ENCODE peak calls at places on chromosomes 1 and 21, in four cellular contexts. L, Y, V and J are unnamed samples. For H3K4me1 and H3K36me3, the result is how much of the 10 kb centered on the place peaks cover.

GRCh38 chr1:111238056-111238795 is 10.7 kb downstream of the CHI3L2 start:
- DNase-seq in L (no peak), Y (no peak), V (no peak), J (no peak)

GRCh38 chr1:8962812-8963669 is 17.4 kb downstream of the CA6 start:
- DNase-seq in L (peak), Y (no peak), V (peak), J (no peak)

GRCh38 chr1:44417351-44418021 is 12.4 kb downstream of the RNF220 start:
- DNase-seq in L (no peak), Y (no peak), V (peak), J (no peak)

GRCh38 chr1:1429671-1430073 is 5.8 kb upstream of the VWA1 start:
- DNase-seq in L (no peak), Y (no peak), V (peak), J (no peak)

GRCh38 chr21:41141031-41141457 is 26.9 kb upstream of the BACE2 start:
- DNase-seq in L (no peak), Y (no peak), V (peak), J (peak)

GRCh38 chr21:44983421-44984206 is 43.8 kb downstream of the SLX9 start:
- DNase-seq in L (no peak), Y (no peak), V (no peak), J (no peak)

GRCh38 chr1:198966519-198966918 is 327.7 kb downstream of the PTPRC start:
- DNase-seq in L (no peak), Y (no peak), V (no peak), J (no peak)

GRCh38 chr1:204225841-204226745 is 12.3 kb upstream of the GOLT1A start:
- DNase-seq in L (peak), Y (no peak), V (no peak), J (no peak)

GRCh38 chr1:92352856-92353255 is 54.0 kb downstream of the RPAP2 start:
- DNase-seq in L (no peak), Y (no peak), V (no peak), J (no peak)

GRCh38 chr1:151846062-151846568 is 6.5 kb upstream of the C2CD4D start:
- DNase-seq in L (no peak), Y (no peak), V (peak), J (peak)

GRCh38 chr1:39127513-39127912 is 77.0 kb upstream of the MACF1 start:
- DNase-seq in L (no peak), Y (no peak), V (peak), J (peak)

GRCh38 chr1:109482796-109483638 is 688 bp upstream of the ATXN7L2 start:
- DNase-seq in L (no peak), Y (no peak), V (no peak), J (no peak)

GRCh38 chr1:150235436-150235851 is 468 bp downstream of the ANP32E start:
- DNase-seq in L (peak), Y (peak), V (no peak), J (peak)

GRCh38 chr1:240414237-240414636 is 197.7 kb downstream of the GREM2 start:
- DNase-seq in L (no peak), Y (no peak), V (peak), J (peak)

GRCh38 chr1:111275079-111275478 is 15.6 kb upstream of the CHIA start:
- DNase-seq in L (peak), Y (peak), V (peak), J (peak)

GRCh38 chr1:219958875-219959417 is 30.6 kb upstream of the SLC30A10 start:
- DNase-seq in L (peak), Y (no peak), V (no peak), J (no peak)

GRCh38 chr1:22048351-22049192 is 3.9 kb upstream of the CDC42 start:
- DNase-seq in L (no peak), Y (no peak), V (peak), J (no peak)

GRCh38 chr1:173507205-173507846 is 30.2 kb downstream of the PRDX6 start:
- DNase-seq in L (no peak), Y (no peak), V (peak), J (peak)

GRCh38 chr21:46211376-46211775 is 17.2 kb downstream of the LSS start:
- DNase-seq in L (no peak), Y (no peak), V (no peak), J (no peak)

GRCh38 chr1:7302126-7302525 is 469.0 kb upstream of the VAMP3 start:
- DNase-seq in L (no peak), Y (peak), V (no peak), J (no peak)

GRCh38 chr1:64062529-64062928 is 140.9 kb upstream of the UBE2U start:
- DNase-seq in L (no peak), Y (no peak), V (no peak), J (no peak)

GRCh38 chr1:11944358-11944981 is 10.0 kb downstream of the PLOD1 start:
- DNase-seq in L (no peak), Y (no peak), V (no peak), J (no peak)

GRCh38 chr1:185676969-185677368 is 57.2 kb upstream of the HMCN1 start:
- DNase-seq in L (no peak), Y (no peak), V (no peak), J (no peak)

GRCh38 chr1:199040076-199040475 is 401.2 kb downstream of the PTPRC start:
- DNase-seq in L (no peak), Y (no peak), V (no peak), J (no peak)

GRCh38 chr1:97500696-97501297 is 420.0 kb downstream of the DPYD start:
- DNase-seq in L (no peak), Y (no peak), V (peak), J (no peak)

GRCh38 chr1:245483247-245483646 is 328.5 kb downstream of the KIF26B start:
- DNase-seq in L (no peak), Y (no peak), V (no peak), J (no peak)

GRCh38 chr1:50266509-50266908 is 156.7 kb downstream of the DMRTA2 start:
- DNase-seq in L (no peak), Y (no peak), V (peak), J (peak)

GRCh38 chr1:234848972-234849641 is 239.1 kb upstream of the IRF2BP2 start:
- DNase-seq in L (no peak), Y (no peak), V (peak), J (peak)

GRCh38 chr1:3170566-3171453 is 101.8 kb downstream of the PRDM16 start:
- DNase-seq in L (peak), Y (no peak), V (peak), J (peak)

GRCh38 chr1:245853291-245853690 is 653.8 kb downstream of the SMYD3 start:
- DNase-seq in L (no peak), Y (no peak), V (no peak), J (no peak)

GRCh38 chr1:58818991-58819390 is 35.1 kb upstream of the JUN start:
- DNase-seq in L (no peak), Y (no peak), V (no peak), J (no peak)

GRCh38 chr1:58816072-58816746 is 32.4 kb upstream of the JUN start:
- DNase-seq in L (peak), Y (peak), V (peak), J (peak)

GRCh38 chr1:58819719-58820118 is 35.9 kb upstream of the JUN start:
- DNase-seq in L (no peak), Y (no peak), V (no peak), J (no peak)

GRCh38 chr1:58816747-58817221 is 32.9 kb upstream of the JUN start:
- DNase-seq in L (no peak), Y (no peak), V (peak), J (no peak)

GRCh38 chr1:58818075-58818474 is 34.2 kb upstream of the JUN start:
- DNase-seq in L (no peak), Y (no peak), V (peak), J (peak)
- H3K4me1 ChIP-seq in L (under half), Y (under half), V (under half), J (under half)

DNA sequence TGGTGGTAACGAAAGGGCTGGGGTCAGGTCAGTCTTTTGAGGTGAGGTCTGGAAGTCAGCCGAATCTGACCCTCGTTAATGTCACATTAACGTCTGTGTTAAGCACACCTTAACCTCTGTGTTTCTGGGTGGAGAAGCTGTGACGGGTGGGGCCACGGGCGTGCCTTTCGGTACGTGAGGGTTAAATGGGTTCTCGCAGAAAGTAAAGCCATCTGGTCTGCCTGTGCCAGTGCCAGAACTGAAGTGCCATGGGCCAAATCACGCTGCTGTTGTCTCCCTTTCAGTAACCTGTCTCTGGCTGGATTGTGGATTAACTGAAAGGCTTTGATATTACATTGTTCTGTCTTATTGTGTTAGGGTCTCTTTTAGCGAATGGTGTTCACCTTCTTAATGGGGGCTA is 14.4 kb downstream of the URB2 start:
- DNase-seq in L (peak), Y (peak), V (no peak), J (no peak)
- H3K36me3 ChIP-seq in L (under half), Y (half or more), V (under half), J (under half)

GRCh38 chr1:206717237-206717989 is 32.7 kb downstream of the MAPKAPK2 start:
- DNase-seq in L (peak), Y (no peak), V (peak), J (no peak)
- H3K4me1 ChIP-seq in L (under half), Y (under half), V (half or more), J (half or more)

DNA sequence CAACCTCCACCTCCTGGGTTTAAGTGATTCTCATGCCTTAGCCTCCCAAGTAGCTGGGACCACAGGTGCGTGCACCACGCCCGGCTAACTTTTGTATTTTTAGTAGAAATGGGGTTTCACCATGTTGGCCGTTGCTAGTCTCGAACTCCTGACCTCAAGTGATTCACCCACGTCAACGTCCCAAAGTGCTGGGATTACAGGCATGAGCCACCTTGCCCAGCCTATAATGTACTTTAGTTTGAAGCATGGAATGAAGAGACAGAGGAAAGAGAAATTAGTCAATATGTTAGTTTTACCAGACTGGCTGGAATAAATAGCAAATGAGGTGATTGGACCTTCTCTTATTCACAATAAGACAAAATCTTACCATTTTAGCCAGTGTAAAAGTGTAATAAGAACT is 89.0 kb downstream of the GTF2B start:
- DNase-seq in L (no peak), Y (no peak), V (no peak), J (no peak)
- H3K36me3 ChIP-seq in L (under half), Y (half or more), V (under half), J (half or more)

DNA sequence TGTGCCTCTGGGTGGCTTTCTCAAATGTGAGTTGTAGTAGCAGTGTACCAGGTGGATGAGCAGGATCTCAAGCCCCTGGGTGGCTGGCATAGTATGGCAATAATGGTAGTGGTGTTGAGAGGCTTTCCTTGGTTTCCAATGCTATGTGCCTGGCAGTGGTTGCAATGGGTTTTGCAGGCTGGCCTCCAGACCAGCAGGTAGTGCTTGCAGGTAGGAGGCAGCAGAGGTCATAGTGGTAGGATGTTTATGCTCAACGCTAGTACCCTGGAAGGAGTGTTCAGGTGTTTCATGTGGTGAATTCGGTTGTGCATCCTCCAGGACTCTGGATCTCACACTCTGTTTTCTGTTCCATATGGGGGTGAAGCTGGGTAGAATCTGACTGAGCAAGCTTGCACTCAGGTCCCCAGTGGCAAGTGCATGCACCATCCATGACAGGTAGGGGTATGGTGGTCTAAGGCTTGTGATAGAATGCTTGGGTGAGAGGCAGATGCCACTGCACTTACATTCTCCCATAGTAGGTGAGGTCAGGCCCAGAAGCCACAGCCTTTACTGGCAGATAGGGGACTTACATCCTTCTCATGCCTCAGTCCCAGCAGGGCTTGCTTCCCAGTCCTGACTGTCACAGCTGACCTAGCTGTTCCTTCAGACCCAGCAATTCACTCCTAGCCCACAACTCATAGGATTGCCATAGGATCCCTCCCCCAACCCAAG is 410.5 kb upstream of the LRRC7 start:
- DNase-seq in L (no peak), Y (no peak), V (no peak), J (no peak)
- H3K4me1 ChIP-seq in L (under half), Y (under half), V (under half), J (under half)

GRCh38 chr1:201639391-201639790 is 100.5 kb downstream of the NAV1 start:
- DNase-seq in L (no peak), Y (no peak), V (no peak), J (no peak)
- H3K36me3 ChIP-seq in L (under half), Y (under half), V (under half), J (under half)

DNA sequence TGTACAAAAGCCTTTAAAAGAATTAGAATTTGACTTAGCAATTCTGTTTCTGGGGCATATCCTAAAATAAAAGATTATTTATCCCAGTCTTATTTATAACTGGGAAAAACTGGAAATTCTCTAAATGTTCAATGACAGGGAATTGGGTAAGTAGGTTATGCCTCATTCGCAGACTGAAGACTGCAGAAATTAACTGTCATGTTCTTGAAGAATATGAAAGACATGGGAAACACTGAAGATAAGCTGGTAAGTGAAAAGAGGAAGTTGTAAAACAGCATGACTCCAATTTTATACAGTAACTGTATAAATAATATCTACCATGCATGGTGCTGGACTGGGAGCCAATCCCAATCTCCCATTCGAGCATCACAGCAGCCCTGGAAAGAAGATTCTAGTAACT is 50.6 kb upstream of the SLC2A1 start:
- DNase-seq in L (no peak), Y (no peak), V (no peak), J (no peak)
- H3K4me1 ChIP-seq in L (under half), Y (under half), V (under half), J (under half)

DNA sequence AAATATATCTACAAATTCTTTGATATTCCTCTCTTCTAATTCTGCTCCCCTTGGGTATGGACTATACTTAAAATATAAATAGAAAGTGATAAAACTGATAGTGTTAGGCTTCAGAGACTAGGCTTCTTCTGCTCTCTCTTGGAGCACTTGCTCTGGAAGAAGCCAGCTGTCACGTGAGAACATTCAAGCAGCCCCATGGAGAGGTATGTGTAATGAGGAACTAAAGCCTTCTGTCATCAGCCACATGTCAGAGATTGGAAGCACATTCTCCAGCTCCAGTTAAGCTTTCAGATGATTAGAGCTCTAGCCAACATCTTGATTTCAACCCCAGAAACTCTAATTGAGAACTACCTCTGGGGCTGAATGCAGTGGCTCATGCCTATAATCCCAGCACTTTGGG is 34.3 kb downstream of the XKR8 start:
- DNase-seq in L (no peak), Y (no peak), V (peak), J (no peak)
- H3K36me3 ChIP-seq in L (under half), Y (half or more), V (under half), J (half or more)